ENCODE peak calls at places on chromosome 21, in seven cellular contexts. F is heart left ventricle, O is IMR-90, C is GM12878, Q is tibial nerve, J is sigmoid colon, P is A549. T is an unnamed sample.

GRCh38 chr21:27036736-27037301 is 69.9 kb upstream of the ADAMTS5 start:
- DNase-seq in F (no peak), O (peak; percentile 30), C (no peak), Q (no peak), J (no peak), P (no peak), T (no peak)

GRCh38 chr21:37370152-37371040 is 3.8 kb downstream of the DYRK1A start:
- DNase-seq in F (no peak), O (peak; percentile 85), C (no peak), Q (no peak), J (no peak), P (no peak), T (peak; percentile 60)

GRCh38 chr21:17386498-17386897 is 126.3 kb upstream of the CXADR start:
- DNase-seq in F (no peak), O (no peak), C (no peak), Q (no peak), J (no peak), P (no peak), T (no peak)

GRCh38 chr21:41483415-41483814 is 24.5 kb downstream of the TMPRSS2 start:
- DNase-seq in F (no peak), O (no peak), C (no peak), Q (no peak), J (no peak), P (no peak), T (no peak)

GRCh38 chr21:42913461-42913860 is 12.0 kb downstream of the ERVH48-1 start:
- DNase-seq in F (no peak), O (no peak), C (no peak), Q (no peak), J (no peak), P (no peak), T (no peak)

GRCh38 chr21:26365849-26366248 is 195.3 kb upstream of the APP start:
- DNase-seq in F (no peak), O (no peak), C (no peak), Q (no peak), J (no peak), P (no peak), T (no peak)

GRCh38 chr21:46639489-46640386 is 4.3 kb downstream of the PRMT2 start:
- DNase-seq in F (no peak), O (peak; percentile 16), C (no peak), Q (no peak), J (no peak), P (peak; percentile 34), T (peak; percentile 39)

GRCh38 chr21:38037416-38037815 is 121.2 kb upstream of the KCNJ6 start:
- DNase-seq in F (no peak), O (no peak), C (no peak), Q (no peak), J (no peak), P (peak; percentile 47), T (no peak)

GRCh38 chr21:14545906-14546480 is at the start of gene SAMSN1:
- DNase-seq in F (peak; percentile 35), O (no peak), C (peak; percentile 78), Q (peak; percentile 26), J (peak; percentile 69), P (no peak), T (peak; percentile 86)

GRCh38 chr21:36430841-36431240 is 45.6 kb downstream of the CHAF1B start:
- DNase-seq in F (no peak), O (no peak), C (no peak), Q (no peak), J (no peak), P (no peak), T (peak; percentile 61)

GRCh38 chr21:27526451-27526850 is 559.6 kb upstream of the ADAMTS5 start:
- DNase-seq in F (no peak), O (no peak), C (no peak), Q (no peak), J (no peak), P (no peak), T (no peak)

GRCh38 chr21:36901575-36901974 is 64.9 kb downstream of the HLCS start:
- DNase-seq in F (no peak), O (no peak), C (no peak), Q (no peak), J (no peak), P (no peak), T (peak; percentile 14)

GRCh38 chr21:33491373-33492102 is at the start of gene DNAJC28:
- DNase-seq in F (peak; percentile 95), O (peak; percentile 89), C (peak; percentile 80), Q (peak; percentile 87), J (peak; percentile 96), P (peak; percentile 88), T (peak; percentile 96)
- TF ChIP-seq POLR2A in F (no peak), O (no peak), C (peak; percentile 65), Q (no peak), J (no peak), P (peak; percentile 54), T (peak; percentile 63)

GRCh38 chr21:44813727-44814126 is 4.1 kb downstream of the SUMO3 start:
- DNase-seq in F (no peak), O (no peak), C (no peak), Q (no peak), J (peak; percentile 58), P (no peak), T (no peak)

GRCh38 chr21:44814498-44815023 is 3.3 kb downstream of the SUMO3 start:
- DNase-seq in F (no peak), O (no peak), C (no peak), Q (no peak), J (peak; percentile 65), P (no peak), T (no peak)

GRCh38 chr21:44812640-44813039 is 5.2 kb downstream of the SUMO3 start:
- DNase-seq in F (no peak), O (no peak), C (no peak), Q (no peak), J (no peak), P (no peak), T (no peak)

GRCh38 chr21:44813149-44813548 is 4.7 kb downstream of the SUMO3 start:
- DNase-seq in F (no peak), O (no peak), C (no peak), Q (no peak), J (no peak), P (no peak), T (no peak)

GRCh38 chr21:44810829-44811228 is 7.0 kb downstream of the SUMO3 start:
- DNase-seq in F (no peak), O (no peak), C (no peak), Q (no peak), J (no peak), P (no peak), T (no peak)
- TF ChIP-seq POLR2A in F (no peak), O (no peak), C (peak; percentile 61), Q (no peak), J (no peak), P (no peak), T (no peak)

GRCh38 chr21:31670065-31670464 is 10.6 kb downstream of the SOD1 start:
- DNase-seq in F (no peak), O (no peak), C (no peak), Q (no peak), J (no peak), P (no peak), T (no peak)

GRCh38 chr21:31667639-31668038 is 8.1 kb downstream of the SOD1 start:
- DNase-seq in F (no peak), O (no peak), C (no peak), Q (no peak), J (no peak), P (no peak), T (no peak)

GRCh38 chr21:31667141-31667540 is 7.6 kb downstream of the SOD1 start:
- DNase-seq in F (no peak), O (no peak), C (no peak), Q (no peak), J (no peak), P (no peak), T (no peak)

GRCh38 chr21:31666445-31667010 is 7.0 kb downstream of the SOD1 start:
- DNase-seq in F (no peak), O (no peak), C (no peak), Q (no peak), J (no peak), P (no peak), T (no peak)

DNA sequence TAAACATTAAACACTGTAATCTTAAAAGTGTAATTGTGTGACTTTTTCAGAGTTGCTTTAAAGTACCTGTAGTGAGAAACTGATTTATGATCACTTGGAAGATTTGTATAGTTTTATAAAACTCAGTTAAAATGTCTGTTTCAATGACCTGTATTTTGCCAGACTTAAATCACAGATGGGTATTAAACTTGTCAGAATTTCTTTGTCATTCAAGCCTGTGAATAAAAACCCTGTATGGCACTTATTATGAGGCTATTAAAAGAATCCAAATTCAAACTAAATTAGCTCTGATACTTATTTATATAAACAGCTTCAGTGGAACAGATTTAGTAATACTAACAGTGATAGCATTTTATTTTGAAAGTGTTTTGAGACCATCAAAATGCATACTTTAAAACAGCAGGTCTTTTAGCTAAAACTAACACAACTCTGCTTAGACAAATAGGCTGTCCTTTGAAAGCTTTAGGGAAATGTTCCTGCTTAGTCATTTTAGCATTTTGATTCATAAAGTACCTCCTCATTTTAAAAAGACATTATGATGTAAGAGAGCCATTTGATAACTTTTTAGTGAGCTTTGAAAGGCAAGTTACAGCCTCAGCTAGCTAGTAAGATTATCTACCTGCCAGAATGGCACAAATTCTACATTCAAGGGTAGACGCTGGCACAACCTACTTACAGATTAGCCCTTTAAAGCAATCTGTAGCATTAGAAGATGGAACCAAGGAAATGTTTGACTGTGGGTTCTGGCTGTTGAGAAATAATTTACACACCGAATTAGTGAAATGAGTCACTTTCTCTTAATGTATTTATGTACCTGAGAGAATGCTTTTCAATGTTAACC is 9.4 kb downstream of the SOD1 start:
- DNase-seq in F (no peak), O (no peak), C (no peak), Q (no peak), J (no peak), P (no peak), T (no peak)
- TF ChIP-seq POLR2A in F (no peak), O (no peak), C (no peak), Q (no peak), J (no peak), P (no peak), T (no peak)

DNA sequence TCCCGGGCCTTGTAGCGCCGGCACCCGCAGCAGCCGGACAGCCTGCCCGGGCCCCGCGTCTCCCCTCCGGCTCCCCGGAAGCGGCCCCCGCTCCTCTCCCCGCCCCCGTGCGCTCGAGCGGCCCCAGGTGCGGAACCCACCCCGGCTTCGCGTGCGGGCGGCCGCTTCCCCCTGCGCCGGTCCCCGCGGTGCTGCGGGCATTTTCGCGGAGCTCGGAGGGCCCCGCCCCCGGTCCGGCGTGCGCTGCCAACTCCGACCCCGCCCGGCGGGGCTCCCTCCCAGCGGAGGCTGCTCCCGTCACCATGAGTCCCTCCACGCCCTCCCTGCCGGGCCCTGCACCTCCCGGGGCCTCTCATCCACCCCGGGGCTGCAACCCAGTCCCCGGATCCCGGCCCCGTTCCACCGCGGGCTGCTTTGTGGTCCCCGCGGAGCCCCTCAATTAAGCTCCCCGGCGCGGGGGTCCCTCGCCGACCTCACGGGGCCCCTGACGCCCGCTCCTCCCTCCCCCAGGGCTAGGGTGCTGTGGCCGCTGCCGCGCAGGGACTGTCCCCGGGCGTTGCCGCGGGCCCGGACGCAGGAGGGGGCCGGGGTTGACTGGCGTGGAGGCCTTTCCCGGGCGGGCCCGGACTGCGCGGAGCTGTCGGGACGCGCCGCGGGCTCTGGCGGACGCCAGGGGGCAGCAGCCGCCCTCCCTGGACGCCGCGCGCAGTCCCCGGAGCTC is 159.4 kb downstream of the RUNX1 start:
- DNase-seq in F (peak; percentile 79), O (peak; percentile 77), C (no peak), Q (peak; percentile 54), J (peak; percentile 86), P (peak; percentile 61), T (peak; percentile 88)
- TF ChIP-seq POLR2A in F (no peak), O (no peak), C (no peak), Q (no peak), J (no peak), P (no peak), T (peak; percentile 53)

T was measured in erythroblast.